ENCODE peak calls at places on chromosomes 11 and 22, in seven cellular contexts. Q is neural progenitor cell; B is hippocampal formation; T is T-cell; J is activated CD4-positive, alpha-beta T cell treated with anti-CD3 and anti-CD28 coated beads, Interleukin-2, amount 50 U/mL, for 24 hours; A is ureter; O is NCI-H187. P is an unnamed sample.

GRCh38 chr22:31039393-31039792 is 41.7 kb upstream of the SMTN start:
- DNase-seq in O (no peak), Q (no peak), T (no peak), B (no peak), A (no peak), J (no peak), P (no peak)

GRCh38 chr11:29352273-29352672 is 664.6 kb downstream of the KCNA4 start:
- DNase-seq in O (no peak), B (no peak), Q (peak), J (no peak), T (no peak), A (no peak), P (no peak)

GRCh38 chr11:126415128-126415527 is 59.6 kb downstream of the ST3GAL4 start:
- DNase-seq in Q (no peak), B (peak), O (no peak), J (no peak), A (peak), T (no peak), P (no peak)

GRCh38 chr11:59918987-59919589 is 19.1 kb upstream of the OOSP1 start:
- DNase-seq in J (no peak), A (no peak), T (peak), O (no peak), B (no peak), Q (peak), P (no peak)

GRCh38 chr11:46250071-46251052 is 27.1 kb upstream of the CREB3L1 start:
- DNase-seq in J (no peak), B (no peak), A (no peak), Q (no peak), O (no peak), T (no peak), P (no peak)

GRCh38 chr22:31253949-31254348 is 38.3 kb downstream of the PIK3IP1 start:
- DNase-seq in O (no peak), A (peak), B (no peak), J (no peak), Q (no peak), T (no peak), P (no peak)

GRCh38 chr11:31882951-31883392 is 71.8 kb upstream of the PAX6 start:
- DNase-seq in J (no peak), Q (peak), B (no peak), O (no peak), A (no peak), T (no peak), P (no peak)

GRCh38 chr11:120180571-120181445 is 30.0 kb upstream of the OAF start:
- DNase-seq in T (no peak), Q (peak), B (peak), O (no peak), A (no peak), J (no peak), P (no peak)

GRCh38 chr11:112289588-112290461 is 29.2 kb upstream of the PLET1 start:
- DNase-seq in T (peak), J (peak), A (peak), Q (peak), O (no peak), B (peak), P (no peak)

GRCh38 chr11:69922596-69923111 is 103.4 kb upstream of the FGF3 start:
- DNase-seq in Q (no peak), J (no peak), T (no peak), B (no peak), A (no peak), O (no peak), P (no peak)

GRCh38 chr11:72307439-72307838 is 63.5 kb upstream of the PHOX2A start:
- DNase-seq in T (no peak), A (no peak), Q (no peak), J (no peak), O (peak), B (no peak), P (no peak)

GRCh38 chr11:38672445-38672844 is 2074.4 kb upstream of the RAG2 start:
- DNase-seq in O (no peak), T (no peak), B (no peak), Q (no peak), J (no peak), A (no peak), P (no peak)

GRCh38 chr22:26589367-26589844 is 526 bp downstream of the TPST2 start:
- DNase-seq in A (peak), Q (peak), J (no peak), O (no peak), T (peak), B (no peak), P (no peak)

GRCh38 chr11:107752954-107753822 is 41.3 kb upstream of the SLN start:
- DNase-seq in Q (no peak), A (no peak), B (no peak), T (no peak), O (no peak), J (no peak), P (no peak)

GRCh38 chr22:25130462-25130861 is 69.2 kb upstream of the CRYBB3 start:
- DNase-seq in J (no peak), T (no peak), B (no peak), A (no peak), O (no peak), Q (no peak), P (no peak)

GRCh38 chr11:47950396-47950795 is 30.0 kb upstream of the PTPRJ start:
- DNase-seq in J (peak), T (peak), B (no peak), A (no peak), Q (no peak), O (no peak), P (no peak)

GRCh38 chr11:79087238-79087956 is 353.4 kb downstream of the TENM4 start:
- DNase-seq in Q (peak), J (no peak), A (no peak), T (no peak), B (no peak), O (no peak), P (no peak)